ENCODE peak calls at places on chromosomes 16 and 17, in eight cellular contexts. A, F, V, I, B, H, C and L are unnamed samples.

GRCh38 chr17:49869038-49869374 is 21.1 kb upstream of the TAC4 start:
- DNase-seq in A (no peak), F (no peak), V (no peak), I (no peak), B (no peak), H (no peak), C (no peak), L (no peak)

GRCh38 chr17:18980682-18981384 is 23.7 kb downstream of the FAM83G start:
- DNase-seq in A (no peak), F (no peak), V (no peak), I (no peak), B (no peak), H (no peak), C (no peak), L (no peak)

GRCh38 chr17:15920758-15921239 is 24.1 kb upstream of the ADORA2B start:
- DNase-seq in A (no peak), F (no peak), V (no peak), I (no peak), B (peak; percentile 56), H (no peak), C (peak; percentile 94), L (no peak)

GRCh38 chr16:88405325-88406060 is 22.7 kb downstream of the ZNF469 start:
- DNase-seq in A (peak; percentile 46), F (no peak), V (no peak), I (peak; percentile 87), B (no peak), H (no peak), C (no peak), L (no peak)

GRCh38 chr17:17561408-17562144 is 29.9 kb downstream of the PEMT start:
- DNase-seq in A (peak; percentile 52), F (peak; percentile 44), V (peak; percentile 84), I (peak; percentile 86), B (peak; percentile 40), H (no peak), C (no peak), L (peak; percentile 99)

GRCh38 chr16:85386467-85387170 is 226.5 kb upstream of the GSE1 start:
- DNase-seq in A (peak; percentile 16), F (peak; percentile 0), V (no peak), I (peak; percentile 38), B (no peak), H (no peak), C (no peak), L (peak; percentile 1)

GRCh38 chr16:27785307-27785678 is 235.3 kb downstream of the KATNIP start:
- DNase-seq in A (no peak), F (no peak), V (no peak), I (peak; percentile 43), B (no peak), H (no peak), C (no peak), L (no peak)

GRCh38 chr17:76506408-76507328 is 5.4 kb upstream of the RHBDF2 start:
- DNase-seq in A (peak; percentile 82), F (peak; percentile 82), V (peak; percentile 82), I (peak; percentile 94), B (no peak), H (peak; percentile 83), C (no peak), L (peak; percentile 81)

GRCh38 chr16:87327798-87328495 is 10.8 kb upstream of the C16orf95 start:
- DNase-seq in A (no peak), F (no peak), V (no peak), I (peak; percentile 54), B (no peak), H (no peak), C (no peak), L (no peak)

GRCh38 chr17:73261952-73262675 is 434 bp upstream of the CPSF4L start:
- DNase-seq in A (no peak), F (peak; percentile 66), V (no peak), I (peak; percentile 35), B (no peak), H (no peak), C (no peak), L (no peak)

GRCh38 chr16:86085161-86085611 is 186.2 kb downstream of the IRF8 start:
- DNase-seq in A (no peak), F (no peak), V (no peak), I (no peak), B (no peak), H (no peak), C (no peak), L (no peak)

GRCh38 chr17:43530303-43531081 is 15.6 kb downstream of the ETV4 start:
- DNase-seq in A (peak; percentile 35), F (peak; percentile 85), V (peak; percentile 79), I (peak; percentile 79), B (no peak), H (no peak), C (peak; percentile 90), L (peak; percentile 99)

GRCh38 chr17:9244066-9245052 is 223.0 kb downstream of the NTN1 start:
- DNase-seq in A (peak; percentile 61), F (no peak), V (no peak), I (peak; percentile 91), B (no peak), H (no peak), C (peak; percentile 79), L (peak; percentile 61)

GRCh38 chr17:20981046-20981920 is 61.5 kb downstream of the USP22 start:
- DNase-seq in A (no peak), F (no peak), V (no peak), I (no peak), B (no peak), H (no peak), C (no peak), L (no peak)

GRCh38 chr16:83312015-83312734 is 495.6 kb upstream of the HSBP1 start:
- DNase-seq in A (no peak), F (no peak), V (no peak), I (no peak), B (no peak), H (no peak), C (no peak), L (no peak)

GRCh38 chr16:81745704-81746558 is 33.2 kb upstream of the PLCG2 start:
- DNase-seq in A (peak; percentile 46), F (peak; percentile 67), V (peak; percentile 81), I (peak; percentile 89), B (no peak), H (peak; percentile 63), C (no peak), L (peak; percentile 54)

GRCh38 chr16:20348365-20349185 is 3.9 kb downstream of the UMOD start:
- DNase-seq in A (no peak), F (no peak), V (no peak), I (no peak), B (no peak), H (no peak), C (no peak), L (no peak)

GRCh38 chr16:30491744-30492308 is 19.3 kb downstream of the ITGAL start:
- DNase-seq in A (no peak), F (peak; percentile 78), V (no peak), I (no peak), B (no peak), H (no peak), C (peak; percentile 23), L (peak; percentile 5)

GRCh38 chr17:51144266-51145022 is 8.9 kb upstream of the NME1 start:
- DNase-seq in A (no peak), F (no peak), V (no peak), I (no peak), B (no peak), H (no peak), C (no peak), L (no peak)

GRCh38 chr17:51150932-51151331 is 2.4 kb upstream of the NME1 start:
- DNase-seq in A (no peak), F (no peak), V (no peak), I (no peak), B (no peak), H (no peak), C (no peak), L (no peak)

GRCh38 chr17:51152766-51153209 is 571 bp upstream of the NME1 start:
- DNase-seq in A (no peak), F (peak; percentile 11), V (no peak), I (no peak), B (no peak), H (no peak), C (no peak), L (peak; percentile 48)

GRCh38 chr17:51142597-51142996 is 10.8 kb upstream of the NME1 start:
- DNase-seq in A (no peak), F (no peak), V (no peak), I (no peak), B (no peak), H (no peak), C (no peak), L (no peak)

DNA sequence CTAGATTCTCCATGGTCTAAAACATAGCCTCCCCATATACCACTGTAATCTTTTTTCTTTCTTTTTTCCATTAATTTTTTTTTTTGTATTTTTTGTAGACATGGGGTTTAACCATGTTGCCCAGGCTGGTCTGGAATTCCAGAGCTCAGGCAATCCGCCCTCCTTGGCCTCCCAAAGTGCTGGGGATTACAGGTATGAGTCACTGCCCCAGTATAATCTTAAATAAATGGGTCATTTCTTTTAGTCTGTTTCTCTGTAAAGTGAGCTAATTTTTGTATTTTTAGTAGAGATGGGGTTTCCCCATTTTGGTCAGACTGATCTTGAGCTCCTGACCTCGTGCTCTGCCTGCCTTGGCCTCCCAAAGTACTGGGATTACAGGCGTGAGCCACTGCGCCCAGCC is 5.7 kb upstream of the NME1 start:
- DNase-seq in A (no peak), F (peak; percentile 16), V (no peak), I (no peak), B (no peak), H (no peak), C (no peak), L (no peak)
- H3K27ac ChIP-seq in A (no peak overlapping the region), F (peak overlapping the region; percentile 17), V (no peak overlapping the region), I (no peak overlapping the region), B (no peak overlapping the region), H (no peak overlapping the region), C (no peak overlapping the region), L (no peak overlapping the region)

GRCh38 chr17:68908045-68908444 is 47.1 kb downstream of the ABCA8 start:
- DNase-seq in A (no peak), F (no peak), V (no peak), I (no peak), B (no peak), H (no peak), C (no peak), L (no peak)
- H3K27ac ChIP-seq in A (peak overlapping the region; percentile 43), F (peak overlapping the region; percentile 87), V (no peak overlapping the region), I (no peak overlapping the region), B (peak overlapping the region; percentile 74), H (no peak overlapping the region), C (no peak overlapping the region), L (peak overlapping the region; percentile 24)

DNA sequence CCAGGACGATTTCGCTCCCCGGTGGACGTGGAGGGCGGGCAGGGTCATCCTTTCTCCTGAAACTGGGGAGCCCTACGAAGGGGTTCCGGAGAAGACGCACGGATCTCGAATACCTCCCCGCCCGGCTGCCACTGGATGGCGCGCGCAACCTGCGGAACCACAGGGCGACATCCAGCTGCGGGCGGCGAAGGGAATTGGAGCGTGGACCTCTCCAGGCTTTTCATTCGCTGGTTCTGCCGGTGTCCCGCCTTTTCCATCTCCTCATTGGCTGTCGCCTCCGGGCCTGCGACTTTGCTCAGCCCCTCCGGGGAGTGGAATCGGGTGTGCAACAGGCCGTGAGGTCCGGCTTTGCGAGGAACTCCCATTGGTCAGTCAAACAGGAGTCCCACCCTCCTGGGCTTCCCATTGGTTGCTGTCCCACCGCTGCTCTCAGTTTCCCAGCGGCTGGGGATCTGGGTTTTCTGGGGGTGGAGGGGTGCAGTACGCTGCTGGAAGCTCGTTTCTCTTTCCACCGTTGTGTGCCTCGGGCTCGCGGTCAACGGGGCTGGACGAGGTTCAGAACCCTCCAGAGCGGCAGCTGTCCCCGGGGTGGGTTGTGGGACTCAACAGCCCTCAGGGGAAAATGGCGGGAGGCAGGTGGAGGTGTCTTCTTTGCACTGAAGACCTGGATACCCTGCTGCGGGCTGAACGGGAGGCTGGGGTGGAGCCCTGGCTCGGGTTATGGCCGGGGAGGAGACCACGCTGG is 14.5 kb downstream of the OR1D5 start:
- DNase-seq in A (peak; percentile 95), F (peak; percentile 96), V (peak; percentile 94), I (peak; percentile 96), B (peak; percentile 92), H (peak; percentile 99), C (peak; percentile 94), L (peak; percentile 94)
- H3K27ac ChIP-seq in A (peak overlapping the region; percentile 46), F (peak overlapping the region; percentile 38), V (peak overlapping the region; percentile 35), I (no peak overlapping the region), B (peak overlapping the region; percentile 68), H (no peak overlapping the region), C (peak overlapping the region; percentile 65), L (no peak overlapping the region)

GRCh38 chr16:64947651-64948050 is 174.2 kb downstream of the CDH11 start:
- DNase-seq in A (no peak), F (no peak), V (no peak), I (no peak), B (no peak), H (no peak), C (no peak), L (no peak)
- H3K27ac ChIP-seq in A (no peak overlapping the region), F (no peak overlapping the region), V (no peak overlapping the region), I (no peak overlapping the region), B (no peak overlapping the region), H (no peak overlapping the region), C (no peak overlapping the region), L (no peak overlapping the region)